ENCODE peak calls at places on chromosomes 13 and 19, in five cellular contexts. R is activated T-cell treated with anti-CD3 and anti-CD28 coated beads for 24 hours, O is NCI-H1092, A is RWPE1, H is EL. Q is an unnamed sample.

GRCh38 chr13:44132710-44133109 is 240.9 kb upstream of the SERP2 start:
- DNase-seq in R (no peak), O (no peak), A (no peak), H (peak; percentile 81), Q (peak; percentile 88)

GRCh38 chr13:56400774-56401173 is 739.9 kb upstream of the PRR20A start:
- DNase-seq in R (no peak), O (no peak), A (no peak), H (no peak), Q (no peak)

GRCh38 chr13:75544681-75545333 is 4.8 kb upstream of the UCHL3 start:
- DNase-seq in R (no peak), O (no peak), A (peak; percentile 53), H (peak; percentile 71), Q (peak; percentile 39)

GRCh38 chr13:113641426-113641825 is 16.6 kb downstream of the ATP4B start:
- DNase-seq in R (no peak), O (no peak), A (no peak), H (no peak), Q (no peak)

GRCh38 chr13:99215466-99215865 is 14.8 kb downstream of the UBAC2 start:
- DNase-seq in R (no peak), O (no peak), A (no peak), H (no peak), Q (no peak)

GRCh38 chr13:32281083-32281482 is 34.1 kb downstream of the ZAR1L start:
- DNase-seq in R (no peak), O (no peak), A (no peak), H (no peak), Q (no peak)

GRCh38 chr19:44072543-44073401 is 813 bp downstream of the ZNF284 start:
- DNase-seq in R (no peak), O (no peak), A (peak; percentile 5), H (peak; percentile 15), Q (peak; percentile 20)

GRCh38 chr13:23744315-23744714 is 144.9 kb downstream of the MIPEP start:
- DNase-seq in R (no peak), O (no peak), A (no peak), H (no peak), Q (peak; percentile 93)

GRCh38 chr19:56261145-56261544 is 11.4 kb upstream of the EDDM13 start:
- DNase-seq in R (no peak), O (no peak), A (no peak), H (no peak), Q (peak; percentile 22)

GRCh38 chr19:29535432-29535831 is 9.6 kb downstream of the VSTM2B start:
- DNase-seq in R (no peak), O (no peak), A (no peak), H (no peak), Q (no peak)

GRCh38 chr19:48921721-48922500 is 11.6 kb upstream of the DHDH start:
- DNase-seq in R (no peak), O (no peak), A (no peak), H (no peak), Q (no peak)

GRCh38 chr13:40149611-40150283 is 494.3 kb downstream of the COG6 start:
- DNase-seq in R (no peak), O (no peak), A (peak; percentile 59), H (peak; percentile 74), Q (peak; percentile 71)

GRCh38 chr13:71577127-71577526 is 289.9 kb downstream of the DACH1 start:
- DNase-seq in R (no peak), O (no peak), A (peak; percentile 12), H (no peak), Q (peak; percentile 85)

GRCh38 chr19:18386543-18387251 is 739 bp downstream of the GDF15 start:
- DNase-seq in R (no peak), O (no peak), A (peak; percentile 48), H (no peak), Q (no peak)

GRCh38 chr13:49356224-49356623 is 87.6 kb downstream of the CAB39L start:
- DNase-seq in R (no peak), O (no peak), A (no peak), H (peak; percentile 90), Q (peak; percentile 92)

GRCh38 chr19:50205681-50206138 is 2.3 kb downstream of the MYH14 start:
- DNase-seq in R (no peak), O (no peak), A (no peak), H (no peak), Q (peak; percentile 34)

GRCh38 chr13:113763254-113763653 is 4.2 kb downstream of the TMEM255B start:
- DNase-seq in R (no peak), O (no peak), A (no peak), H (no peak), Q (no peak)

GRCh38 chr19:3881272-3882040 is 971 bp downstream of the ATCAY start:
- DNase-seq in R (no peak), O (no peak), A (no peak), H (no peak), Q (no peak)

GRCh38 chr19:33302974-33303790 is 848 bp upstream of the CEBPA start:
- DNase-seq in R (no peak), O (no peak), A (peak; percentile 47), H (peak; percentile 50), Q (peak; percentile 56)

GRCh38 chr13:96090240-96091101 is 564 bp downstream of the HS6ST3 start:
- DNase-seq in R (no peak), O (peak; percentile 23), A (peak; percentile 14), H (peak; percentile 13), Q (peak; percentile 25)

GRCh38 chr13:73038064-73038463 is 20.7 kb upstream of the KLF5 start:
- DNase-seq in R (no peak), O (no peak), A (no peak), H (no peak), Q (no peak)

GRCh38 chr13:110562696-110563462 is 1.4 kb upstream of the RAB20 start:
- DNase-seq in R (no peak), O (no peak), A (no peak), H (no peak), Q (no peak)

GRCh38 chr13:86946734-86947133 is 724.4 kb upstream of the SLITRK5 start:
- DNase-seq in R (no peak), O (no peak), A (no peak), H (no peak), Q (no peak)

GRCh38 chr13:47175172-47175806 is 278.4 kb upstream of the HTR2A start:
- DNase-seq in R (no peak), O (no peak), A (no peak), H (peak; percentile 87), Q (peak; percentile 68)

GRCh38 chr13:110663491-110663890 is 42.4 kb downstream of the CARS2 start:
- DNase-seq in R (no peak), O (no peak), A (no peak), H (no peak), Q (no peak)

GRCh38 chr19:20928371-20928770 is 5.3 kb downstream of the ZNF85 start:
- DNase-seq in R (no peak), O (no peak), A (no peak), H (peak; percentile 87), Q (no peak)

GRCh38 chr13:48687249-48687648 is 33.5 kb downstream of the CYSLTR2 start:
- DNase-seq in R (no peak), O (no peak), A (no peak), H (no peak), Q (no peak)

Q was measured in kidney tubule cell.